ENCODE peak calls at places on chromosomes 7 and 10, in nine cellular contexts. T is uterus; N is kidney; B is HCT116; K is upper lobe of right lung; A is pancreas; Q is CD8-positive, alpha-beta memory T cell; C is heart left ventricle; D is sigmoid colon. U is an unnamed sample.

GRCh38 chr10:133315847-133316246 is 7.1 kb downstream of the ZNF511 start:
- DNase-seq in T (no peak), N (peak), B (no peak), K (no peak), A (no peak), Q (no peak), C (no peak), D (no peak), U (no peak)

GRCh38 chr10:108184129-108184528 is 1019.6 kb upstream of the SORCS1 start:
- DNase-seq in T (no peak), N (peak), B (no peak), K (no peak), A (no peak), Q (no peak), C (no peak), D (no peak), U (no peak)

GRCh38 chr10:227014-227413 is 91.8 kb downstream of the ZMYND11 start:
- DNase-seq in T (no peak), N (no peak), B (no peak), K (no peak), A (no peak), Q (no peak), C (no peak), D (no peak), U (no peak)

GRCh38 chr10:35460852-35461460 is 124.6 kb downstream of the CCNY start:
- DNase-seq in T (no peak), N (no peak), B (no peak), K (no peak), A (no peak), Q (no peak), C (no peak), D (no peak), U (no peak)

GRCh38 chr10:86321568-86321967 is 45.0 kb downstream of the GRID1 start:
- DNase-seq in T (no peak), N (no peak), B (no peak), K (peak), A (no peak), Q (no peak), C (peak), D (peak), U (no peak)

GRCh38 chr10:11609052-11609451 is 2.4 kb downstream of the USP6NL start:
- DNase-seq in T (no peak), N (no peak), B (no peak), K (no peak), A (no peak), Q (no peak), C (no peak), D (no peak), U (no peak)

GRCh38 chr10:132064771-132065437 is 842 bp upstream of the JAKMIP3 start:
- DNase-seq in T (no peak), N (no peak), B (no peak), K (peak), A (no peak), Q (no peak), C (no peak), D (no peak), U (no peak)

GRCh38 chr7:17131983-17132655 is 166.3 kb upstream of the AHR start:
- DNase-seq in T (no peak), N (no peak), B (no peak), K (no peak), A (no peak), Q (no peak), C (no peak), D (no peak), U (no peak)

GRCh38 chr7:40015790-40016296 is 65.8 kb downstream of the CDK13 start:
- DNase-seq in T (no peak), N (no peak), B (no peak), K (no peak), A (no peak), Q (no peak), C (no peak), D (no peak), U (no peak)

GRCh38 chr7:9307131-9307530 is 873.7 kb downstream of the NXPH1 start:
- DNase-seq in T (no peak), N (no peak), B (no peak), K (no peak), A (no peak), Q (no peak), C (no peak), D (no peak), U (no peak)

GRCh38 chr10:13717936-13718772 is 131.4 kb downstream of the PRPF18 start:
- DNase-seq in T (peak), N (peak), B (no peak), K (peak), A (peak), Q (no peak), C (peak), D (peak), U (peak)
- H3K4me3 ChIP-seq in T (peak), N (peak), B (no peak), K (peak), A (peak), Q (peak), C (peak), D (peak), U (peak)

GRCh38 chr7:47653550-47654351 is 71.8 kb upstream of the TNS3 start:
- DNase-seq in T (no peak), N (no peak), B (no peak), K (no peak), A (no peak), Q (no peak), C (no peak), D (no peak), U (no peak)

GRCh38 chr7:47652591-47652990 is 70.7 kb upstream of the TNS3 start:
- DNase-seq in T (no peak), N (no peak), B (no peak), K (no peak), A (no peak), Q (no peak), C (no peak), D (no peak), U (no peak)

GRCh38 chr7:47649901-47650300 is 68.0 kb upstream of the TNS3 start:
- DNase-seq in T (no peak), N (no peak), B (no peak), K (no peak), A (no peak), Q (no peak), C (no peak), D (no peak), U (no peak)

GRCh38 chr7:47654672-47655340 is 72.9 kb upstream of the TNS3 start:
- DNase-seq in T (no peak), N (no peak), B (no peak), K (peak), A (no peak), Q (no peak), C (no peak), D (no peak), U (no peak)

DNA sequence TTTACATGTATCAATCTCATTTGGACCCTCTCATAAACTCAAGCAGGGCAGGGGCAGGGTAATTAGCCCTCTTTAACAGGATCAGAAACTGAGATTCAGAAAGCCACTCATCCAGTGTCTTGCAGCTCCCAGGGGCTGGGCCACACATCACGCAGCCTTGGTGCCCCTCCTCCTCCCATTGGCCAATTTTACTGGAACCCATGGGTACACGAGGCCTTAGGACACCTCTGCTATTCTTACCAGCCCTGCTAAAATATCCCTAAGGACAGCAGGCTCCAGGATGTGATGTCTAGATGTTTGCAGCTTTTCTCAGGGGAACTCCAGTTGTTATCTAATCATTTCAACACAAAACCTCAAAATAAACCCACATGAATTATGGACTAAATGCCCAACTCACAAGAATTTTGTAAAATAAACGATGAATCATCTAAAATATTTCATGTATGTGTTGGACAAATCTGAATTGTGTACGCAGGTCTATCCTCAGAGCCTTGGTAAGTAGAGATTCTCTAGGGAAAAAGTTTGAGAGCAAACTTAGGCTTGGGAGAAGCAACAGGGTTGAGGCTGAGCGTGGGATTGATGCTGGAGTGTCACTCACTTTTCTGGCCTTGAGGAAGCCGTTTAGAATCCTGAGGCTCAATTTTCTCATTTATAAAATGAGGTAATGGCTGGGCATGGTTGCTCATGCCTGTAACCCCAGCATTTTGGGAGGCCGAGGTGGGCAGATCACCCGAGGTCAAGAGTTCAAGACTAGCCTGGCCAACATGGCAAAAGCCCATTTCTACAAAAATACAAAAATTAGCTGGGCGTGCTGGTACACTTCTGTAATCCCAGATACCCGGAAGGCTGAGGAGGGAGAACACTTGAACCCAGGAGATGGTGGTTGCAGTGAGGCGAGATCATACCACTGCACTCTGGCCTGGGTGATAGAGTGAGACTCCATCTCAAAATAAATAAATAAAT is 69.7 kb upstream of the TNS3 start:
- DNase-seq in T (no peak), N (no peak), B (no peak), K (no peak), A (no peak), Q (no peak), C (no peak), D (no peak), U (no peak)
- H3K27ac ChIP-seq in T (no peak), N (no peak), B (no peak), K (no peak), A (no peak), Q (no peak), C (no peak), D (no peak), U (no peak)

GRCh38 chr10:128049226-128050010 is 76.8 kb downstream of the MKI67 start:
- DNase-seq in T (no peak), N (peak), B (no peak), K (no peak), A (no peak), Q (no peak), C (peak), D (peak), U (no peak)

GRCh38 chr10:128050937-128051336 is 75.3 kb downstream of the MKI67 start:
- DNase-seq in T (peak), N (peak), B (no peak), K (no peak), A (no peak), Q (no peak), C (peak), D (peak), U (no peak)

GRCh38 chr10:128047991-128048826 is 78.0 kb downstream of the MKI67 start:
- DNase-seq in T (no peak), N (peak), B (no peak), K (no peak), A (no peak), Q (no peak), C (peak), D (peak), U (no peak)

GRCh38 chr10:128051548-128051947 is 74.7 kb downstream of the MKI67 start:
- DNase-seq in T (no peak), N (peak), B (no peak), K (no peak), A (no peak), Q (no peak), C (no peak), D (no peak), U (no peak)

GRCh38 chr10:128050117-128050516 is 76.1 kb downstream of the MKI67 start:
- DNase-seq in T (no peak), N (no peak), B (no peak), K (no peak), A (no peak), Q (no peak), C (peak), D (peak), U (no peak)
- H3K4me3 ChIP-seq in T (no peak), N (no peak), B (no peak), K (peak), A (no peak), Q (no peak), C (no peak), D (no peak), U (no peak)

GRCh38 chr10:101987136-101987535 is 68.8 kb downstream of the ARMH3 start:
- DNase-seq in T (no peak), N (no peak), B (no peak), K (no peak), A (no peak), Q (no peak), C (no peak), D (no peak), U (no peak)
- H3K27ac ChIP-seq in T (no peak), N (no peak), B (no peak), K (no peak), A (no peak), Q (no peak), C (no peak), D (no peak), U (no peak)

DNA sequence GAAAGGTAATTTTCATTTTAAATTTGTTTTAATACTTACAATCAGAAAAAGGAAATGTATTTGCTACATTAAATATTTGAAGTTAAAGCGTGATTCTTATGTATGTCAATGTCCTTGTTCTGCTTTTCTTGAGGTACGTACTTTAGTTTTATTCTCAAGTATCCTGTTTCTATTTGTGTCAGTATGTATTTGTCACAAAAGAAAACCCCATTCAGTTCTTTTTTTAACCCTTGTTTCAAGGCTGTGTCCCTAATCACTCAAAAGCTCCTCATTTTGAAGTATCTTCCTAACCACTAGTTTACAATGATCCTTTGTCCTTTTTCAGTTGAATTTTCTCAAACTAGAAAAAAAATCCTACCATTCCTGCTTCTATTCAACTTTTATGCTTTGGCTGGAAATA is 25.2 kb downstream of the NHLRC2 start:
- DNase-seq in T (no peak), N (no peak), B (no peak), K (no peak), A (no peak), Q (no peak), C (no peak), D (no peak), U (no peak)
- H3K4me3 ChIP-seq in T (no peak), N (no peak), B (no peak), K (no peak), A (no peak), Q (no peak), C (no peak), D (no peak), U (no peak)

GRCh38 chr10:129960493-129961273 is 3.4 kb downstream of the EBF3 start:
- DNase-seq in T (no peak), N (no peak), B (no peak), K (no peak), A (no peak), Q (no peak), C (no peak), D (no peak), U (no peak)
- H3K27ac ChIP-seq in T (no peak), N (no peak), B (no peak), K (no peak), A (no peak), Q (no peak), C (peak), D (no peak), U (peak)

GRCh38 chr10:63614371-63614891 is 93.2 kb downstream of the REEP3 start:
- DNase-seq in T (no peak), N (no peak), B (no peak), K (no peak), A (no peak), Q (no peak), C (peak), D (no peak), U (peak)

GRCh38 chr10:63622097-63622496 is 100.9 kb downstream of the REEP3 start:
- DNase-seq in T (no peak), N (no peak), B (no peak), K (no peak), A (no peak), Q (no peak), C (no peak), D (no peak), U (no peak)

GRCh38 chr10:63618552-63618951 is 97.4 kb downstream of the REEP3 start:
- DNase-seq in T (no peak), N (no peak), B (no peak), K (no peak), A (no peak), Q (no peak), C (no peak), D (no peak), U (no peak)
- H3K4me3 ChIP-seq in T (no peak), N (no peak), B (no peak), K (no peak), A (no peak), Q (no peak), C (no peak), D (no peak), U (no peak)

DNA sequence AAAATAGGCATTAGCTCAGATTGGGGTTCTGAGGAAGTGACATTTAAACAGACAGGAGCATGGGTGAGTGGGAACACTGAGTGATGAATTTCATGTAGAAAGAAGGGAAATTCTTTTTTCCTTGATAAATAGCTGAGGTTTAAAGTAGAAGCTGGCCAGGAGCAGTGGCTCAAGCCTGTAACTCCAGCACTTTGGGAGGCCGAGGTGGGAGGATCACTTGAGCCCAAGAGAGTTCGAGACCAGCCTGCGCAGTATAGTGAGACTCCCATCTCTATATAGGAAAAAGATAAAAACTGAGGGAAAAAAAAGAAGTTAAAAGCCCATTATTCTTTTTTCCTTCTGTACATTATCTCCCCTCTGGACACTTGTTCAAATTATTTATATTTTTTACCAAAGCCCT is 9.1 kb downstream of the HNRNPF start:
- DNase-seq in T (no peak), N (no peak), B (no peak), K (no peak), A (no peak), Q (no peak), C (no peak), D (peak), U (no peak)
- H3K27ac ChIP-seq in T (no peak), N (no peak), B (peak), K (no peak), A (no peak), Q (peak), C (no peak), D (no peak), U (peak)